ENCODE peak calls at places on chromosomes 5 and 9, in five cellular contexts. P, L, Z, X and O are unnamed samples.

GRCh38 chr9:88803551-88804288 is 187.5 kb upstream of the S1PR3 start:
- DNase-seq in P (peak), L (no peak), Z (no peak), X (no peak), O (no peak)

GRCh38 chr5:66945389-66946349 is 250.9 kb downstream of the CD180 start:
- DNase-seq in P (peak), L (no peak), Z (no peak), X (no peak), O (no peak)

GRCh38 chr9:137459601-137460362 is 648 bp upstream of the NSMF start:
- DNase-seq in P (no peak), L (no peak), Z (no peak), X (no peak), O (no peak)

GRCh38 chr5:153960269-153961215 is 78.2 kb downstream of the FAM114A2 start:
- DNase-seq in P (no peak), L (no peak), Z (no peak), X (no peak), O (no peak)

GRCh38 chr9:70256123-70256551 is 2.6 kb upstream of the SMC5 start:
- DNase-seq in P (peak), L (no peak), Z (peak), X (peak), O (peak)

GRCh38 chr9:112411626-112412027 is 31.7 kb downstream of the HSDL2 start:
- DNase-seq in P (peak), L (no peak), Z (no peak), X (no peak), O (no peak)

GRCh38 chr9:68629042-68629441 is 76.0 kb upstream of the PIP5K1B start:
- DNase-seq in P (no peak), L (no peak), Z (no peak), X (no peak), O (no peak)

GRCh38 chr9:99419099-99419498 is 197.0 kb downstream of the SEC61B start:
- DNase-seq in P (peak), L (no peak), Z (no peak), X (peak), O (no peak)

GRCh38 chr5:17305024-17305423 is 87.6 kb downstream of the BASP1 start:
- DNase-seq in P (peak), L (no peak), Z (no peak), X (no peak), O (no peak)

GRCh38 chr5:157450024-157450423 is 10.0 kb upstream of the NIPAL4 start:
- DNase-seq in P (no peak), L (no peak), Z (no peak), X (no peak), O (no peak)

GRCh38 chr5:28648108-28648507 is 1609.7 kb upstream of the CDH9 start:
- DNase-seq in P (no peak), L (no peak), Z (no peak), X (no peak), O (no peak)

GRCh38 chr5:171714286-171714685 is 71.3 kb upstream of the SMIM23 start:
- DNase-seq in P (no peak), L (no peak), Z (no peak), X (no peak), O (no peak)

GRCh38 chr5:173660481-173661280 is 44.2 kb upstream of the BOD1 start:
- DNase-seq in P (no peak), L (no peak), Z (no peak), X (no peak), O (no peak)

GRCh38 chr5:122701640-122702523 is 73.0 kb upstream of the SNX2 start:
- DNase-seq in P (no peak), L (no peak), Z (no peak), X (no peak), O (no peak)

GRCh38 chr9:74783408-74783807 is 104.3 kb downstream of the TRPM6 start:
- DNase-seq in P (peak), L (no peak), Z (no peak), X (peak), O (peak)

GRCh38 chr5:52909192-52909591 is 80.0 kb upstream of the ITGA2 start:
- DNase-seq in P (no peak), L (no peak), Z (no peak), X (no peak), O (no peak)

GRCh38 chr9:71861618-71862017 is 49.4 kb downstream of the ABHD17B start:
- DNase-seq in P (no peak), L (no peak), Z (no peak), X (no peak), O (no peak)

GRCh38 chr5:142881727-142882126 is 111.5 kb downstream of the ARHGAP26 start:
- DNase-seq in P (no peak), L (no peak), Z (no peak), X (no peak), O (no peak)

GRCh38 chr9:137793196-137793841 is 84.3 kb upstream of the CACNA1B start:
- DNase-seq in P (no peak), L (no peak), Z (no peak), X (no peak), O (no peak)

GRCh38 chr5:57698785-57699184 is 216.2 kb upstream of the ACTBL2 start:
- DNase-seq in P (no peak), L (peak), Z (no peak), X (no peak), O (no peak)

GRCh38 chr9:106797299-106797698 is 65.7 kb upstream of the ZNF462 start:
- DNase-seq in P (no peak), L (no peak), Z (no peak), X (no peak), O (no peak)

GRCh38 chr9:69444791-69445190 is 119.8 kb downstream of the ENTREP1 start:
- DNase-seq in P (no peak), L (no peak), Z (peak), X (no peak), O (no peak)

GRCh38 chr5:68424799-68425537 is 209.4 kb downstream of the PIK3R1 start:
- DNase-seq in P (peak), L (no peak), Z (peak), X (peak), O (peak)

GRCh38 chr9:127667906-127668305 is 38.9 kb upstream of the CFAP157 start:
- DNase-seq in P (no peak), L (no peak), Z (no peak), X (no peak), O (no peak)

GRCh38 chr5:121797677-121798518 is 53.8 kb upstream of the FTMT start:
- DNase-seq in P (no peak), L (no peak), Z (no peak), X (no peak), O (no peak)

GRCh38 chr5:39674209-39675082 is 249.7 kb upstream of the DAB2 start:
- DNase-seq in P (no peak), L (no peak), Z (no peak), X (no peak), O (no peak)